ENCODE peak calls at places on chromosomes 13 and 19, in eight cellular contexts. One of them, this sample, is unnamed. For H3K4me1, the result is how much of the 10 kb centered on the place peaks cover.

GRCh38 chr13:71879129-71879535 is 12.1 kb upstream of the DACH1 start:
- DNase-seq in thoracic aorta: no peak
- DNase-seq in iPS DF 6.9: no peak
- DNase-seq in IMR-90: peak
- DNase-seq in BE2C: peak
- DNase-seq in stomach: no peak
- DNase-seq in fibroblast of lung: peak
- DNase-seq in mucosa of descending colon: no peak
- DNase-seq in this sample: peak

GRCh38 chr19:12217332-12217731 is 54.4 kb downstream of the ZNF136 start:
- DNase-seq in thoracic aorta: no peak
- DNase-seq in IMR-90: no peak
- DNase-seq in iPS DF 6.9: no peak
- DNase-seq in fibroblast of lung: no peak
- DNase-seq in BE2C: no peak
- DNase-seq in mucosa of descending colon: no peak
- DNase-seq in stomach: no peak
- DNase-seq in this sample: no peak

GRCh38 chr19:3879656-3880055 is 829 bp upstream of the ATCAY start:
- DNase-seq in thoracic aorta: no peak
- DNase-seq in stomach: no peak
- DNase-seq in mucosa of descending colon: no peak
- DNase-seq in fibroblast of lung: no peak
- DNase-seq in BE2C: no peak
- DNase-seq in iPS DF 6.9: no peak
- DNase-seq in IMR-90: no peak
- DNase-seq in this sample: no peak

GRCh38 chr19:13008926-13009787 is 13.9 kb downstream of the NFIX start:
- DNase-seq in fibroblast of lung: no peak
- DNase-seq in mucosa of descending colon: no peak
- DNase-seq in IMR-90: no peak
- DNase-seq in iPS DF 6.9: no peak
- DNase-seq in BE2C: no peak
- DNase-seq in thoracic aorta: no peak
- DNase-seq in stomach: no peak
- DNase-seq in this sample: peak

GRCh38 chr19:10491472-10492047 is 11.6 kb downstream of the KEAP1 start:
- DNase-seq in fibroblast of lung: no peak
- DNase-seq in stomach: no peak
- DNase-seq in thoracic aorta: no peak
- DNase-seq in IMR-90: no peak
- DNase-seq in iPS DF 6.9: no peak
- DNase-seq in BE2C: no peak
- DNase-seq in mucosa of descending colon: no peak
- DNase-seq in this sample: no peak

GRCh38 chr13:24681930-24682329 is 1.7 kb downstream of the ATP12A start:
- DNase-seq in IMR-90: no peak
- DNase-seq in stomach: no peak
- DNase-seq in thoracic aorta: no peak
- DNase-seq in BE2C: no peak
- DNase-seq in iPS DF 6.9: no peak
- DNase-seq in fibroblast of lung: no peak
- DNase-seq in mucosa of descending colon: no peak
- DNase-seq in this sample: no peak

GRCh38 chr13:20940083-20940482 is 37.5 kb upstream of the XPO4 start:
- DNase-seq in mucosa of descending colon: no peak
- DNase-seq in iPS DF 6.9: no peak
- DNase-seq in stomach: no peak
- DNase-seq in fibroblast of lung: peak
- DNase-seq in BE2C: no peak
- DNase-seq in thoracic aorta: no peak
- DNase-seq in IMR-90: peak
- DNase-seq in this sample: no peak

GRCh38 chr13:79681069-79681468 is 200.1 kb downstream of the NDFIP2 start:
- DNase-seq in fibroblast of lung: no peak
- DNase-seq in iPS DF 6.9: no peak
- DNase-seq in BE2C: no peak
- DNase-seq in stomach: no peak
- DNase-seq in IMR-90: no peak
- DNase-seq in mucosa of descending colon: no peak
- DNase-seq in thoracic aorta: no peak
- DNase-seq in this sample: no peak

GRCh38 chr13:113962975-113963374 is 10.9 kb downstream of the C13orf46 start:
- DNase-seq in BE2C: peak
- DNase-seq in iPS DF 6.9: no peak
- DNase-seq in fibroblast of lung: no peak
- DNase-seq in thoracic aorta: no peak
- DNase-seq in IMR-90: no peak
- DNase-seq in mucosa of descending colon: peak
- DNase-seq in stomach: no peak
- DNase-seq in this sample: no peak

GRCh38 chr13:92941167-92941566 is 285.4 kb upstream of the GPC6 start:
- DNase-seq in mucosa of descending colon: no peak
- DNase-seq in iPS DF 6.9: no peak
- DNase-seq in stomach: no peak
- DNase-seq in IMR-90: no peak
- DNase-seq in thoracic aorta: no peak
- DNase-seq in BE2C: no peak
- DNase-seq in fibroblast of lung: no peak
- DNase-seq in this sample: no peak

GRCh38 chr13:83883061-83883523 is 818 bp upstream of the SLITRK1 start:
- DNase-seq in mucosa of descending colon: no peak
- DNase-seq in iPS DF 6.9: no peak
- DNase-seq in BE2C: no peak
- DNase-seq in thoracic aorta: no peak
- DNase-seq in stomach: no peak
- DNase-seq in IMR-90: no peak
- DNase-seq in fibroblast of lung: no peak
- DNase-seq in this sample: peak
- H3K4me3 ChIP-seq in mucosa of descending colon: no peak
- H3K4me3 ChIP-seq in iPS DF 6.9: peak
- H3K4me3 ChIP-seq in BE2C: peak
- H3K4me3 ChIP-seq in thoracic aorta: no peak
- H3K4me3 ChIP-seq in stomach: no peak
- H3K4me3 ChIP-seq in IMR-90: no peak
- H3K4me3 ChIP-seq in fibroblast of lung: peak
- H3K4me3 ChIP-seq in this sample: peak

GRCh38 chr13:91112191-91112579 is 235.3 kb upstream of the MIR17HG start:
- DNase-seq in mucosa of descending colon: no peak
- DNase-seq in thoracic aorta: no peak
- DNase-seq in IMR-90: no peak
- DNase-seq in fibroblast of lung: no peak
- DNase-seq in stomach: no peak
- DNase-seq in BE2C: no peak
- DNase-seq in iPS DF 6.9: no peak
- DNase-seq in this sample: no peak
- H3K4me1 ChIP-seq in mucosa of descending colon: under half
- H3K4me1 ChIP-seq in thoracic aorta: under half
- H3K4me1 ChIP-seq in IMR-90: under half
- H3K4me1 ChIP-seq in fibroblast of lung: under half
- H3K4me1 ChIP-seq in stomach: under half
- H3K4me1 ChIP-seq in BE2C: under half
- H3K4me1 ChIP-seq in iPS DF 6.9: under half
- H3K4me1 ChIP-seq in this sample: under half

GRCh38 chr19:48530044-48530720 is 18.5 kb upstream of the LMTK3 start:
- DNase-seq in iPS DF 6.9: no peak
- DNase-seq in fibroblast of lung: no peak
- DNase-seq in mucosa of descending colon: no peak
- DNase-seq in stomach: no peak
- DNase-seq in BE2C: no peak
- DNase-seq in IMR-90: no peak
- DNase-seq in thoracic aorta: no peak
- DNase-seq in this sample: no peak
- H3K4me3 ChIP-seq in iPS DF 6.9: no peak
- H3K4me3 ChIP-seq in fibroblast of lung: no peak
- H3K4me3 ChIP-seq in mucosa of descending colon: no peak
- H3K4me3 ChIP-seq in stomach: no peak
- H3K4me3 ChIP-seq in BE2C: peak
- H3K4me3 ChIP-seq in IMR-90: no peak
- H3K4me3 ChIP-seq in thoracic aorta: no peak
- H3K4me3 ChIP-seq in this sample: no peak

GRCh38 chr13:40582531-40582930 is 83.9 kb downstream of the FOXO1 start:
- DNase-seq in iPS DF 6.9: no peak
- DNase-seq in mucosa of descending colon: no peak
- DNase-seq in stomach: no peak
- DNase-seq in fibroblast of lung: no peak
- DNase-seq in thoracic aorta: no peak
- DNase-seq in IMR-90: no peak
- DNase-seq in BE2C: no peak
- DNase-seq in this sample: no peak

GRCh38 chr13:40583738-40584137 is 82.7 kb downstream of the FOXO1 start:
- DNase-seq in iPS DF 6.9: no peak
- DNase-seq in fibroblast of lung: no peak
- DNase-seq in mucosa of descending colon: no peak
- DNase-seq in stomach: no peak
- DNase-seq in IMR-90: no peak
- DNase-seq in BE2C: no peak
- DNase-seq in thoracic aorta: no peak
- DNase-seq in this sample: no peak

GRCh38 chr13:40588101-40588500 is 78.3 kb downstream of the FOXO1 start:
- DNase-seq in stomach: no peak
- DNase-seq in BE2C: no peak
- DNase-seq in mucosa of descending colon: no peak
- DNase-seq in iPS DF 6.9: no peak
- DNase-seq in thoracic aorta: no peak
- DNase-seq in IMR-90: no peak
- DNase-seq in fibroblast of lung: no peak
- DNase-seq in this sample: no peak

GRCh38 chr13:40586886-40587285 is 79.6 kb downstream of the FOXO1 start:
- DNase-seq in stomach: no peak
- DNase-seq in BE2C: no peak
- DNase-seq in IMR-90: no peak
- DNase-seq in thoracic aorta: no peak
- DNase-seq in iPS DF 6.9: no peak
- DNase-seq in mucosa of descending colon: no peak
- DNase-seq in fibroblast of lung: peak
- DNase-seq in this sample: no peak

DNA sequence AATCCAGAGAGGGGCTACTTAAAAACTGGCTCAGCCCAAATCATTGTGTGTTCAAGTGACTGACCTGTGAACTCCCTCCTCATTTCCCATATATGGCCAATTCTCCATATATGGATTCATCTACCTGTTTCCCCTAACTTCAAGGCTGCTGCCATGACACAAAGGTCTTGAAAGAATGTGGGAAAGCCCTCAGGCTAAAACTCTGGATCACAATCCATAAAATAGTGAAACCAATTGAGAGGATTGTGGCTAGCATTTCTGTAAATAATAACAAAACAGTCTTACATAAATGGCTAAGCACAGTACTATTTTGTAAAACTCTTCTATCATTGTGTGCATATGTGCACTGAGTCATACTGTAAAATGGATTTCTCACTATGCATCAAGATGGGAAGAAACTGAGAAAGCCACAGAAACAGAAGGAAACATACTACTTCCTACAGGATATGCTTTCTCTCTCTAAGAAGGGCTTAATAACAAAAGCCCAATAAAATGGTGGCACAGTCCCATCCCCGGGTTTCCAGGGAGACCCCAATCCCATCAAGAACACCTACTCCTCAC is 80.5 kb downstream of the FOXO1 start:
- DNase-seq in mucosa of descending colon: no peak
- DNase-seq in thoracic aorta: no peak
- DNase-seq in BE2C: no peak
- DNase-seq in iPS DF 6.9: no peak
- DNase-seq in fibroblast of lung: peak
- DNase-seq in IMR-90: no peak
- DNase-seq in stomach: no peak
- DNase-seq in this sample: no peak
- H3K4me1 ChIP-seq in mucosa of descending colon: under half
- H3K4me1 ChIP-seq in thoracic aorta: half or more
- H3K4me1 ChIP-seq in BE2C: under half
- H3K4me1 ChIP-seq in iPS DF 6.9: under half
- H3K4me1 ChIP-seq in fibroblast of lung: under half
- H3K4me1 ChIP-seq in IMR-90: under half
- H3K4me1 ChIP-seq in stomach: half or more
- H3K4me1 ChIP-seq in this sample: under half

DNA sequence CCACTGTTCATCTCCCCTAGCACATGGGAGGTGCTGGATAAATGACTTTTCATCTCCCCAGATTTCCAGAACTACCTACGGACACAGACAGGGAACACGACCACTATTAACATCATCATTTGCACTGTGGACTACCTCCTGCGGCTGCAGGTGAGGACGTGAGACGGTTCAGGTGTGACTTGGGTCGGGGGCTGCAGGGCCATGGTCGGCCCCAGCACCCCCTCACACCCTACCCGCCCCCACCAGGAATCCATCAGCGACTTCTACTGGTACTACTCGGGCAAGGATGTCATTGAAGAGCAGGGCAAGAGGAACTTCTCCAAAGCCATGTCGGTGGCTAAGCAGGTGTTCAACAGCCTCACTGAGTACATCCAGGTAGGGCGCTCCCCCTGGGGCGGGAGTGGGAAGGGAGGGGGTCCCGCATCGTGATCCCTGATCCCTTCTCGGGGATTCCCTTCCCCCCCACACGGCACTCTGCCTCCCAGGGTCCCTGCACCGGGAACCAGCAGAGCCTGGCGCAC is 74.4 kb downstream of the MAP4K1 start:
- DNase-seq in fibroblast of lung: no peak
- DNase-seq in IMR-90: no peak
- DNase-seq in mucosa of descending colon: peak
- DNase-seq in stomach: no peak
- DNase-seq in iPS DF 6.9: no peak
- DNase-seq in thoracic aorta: no peak
- DNase-seq in BE2C: no peak
- DNase-seq in this sample: no peak
- H3K4me3 ChIP-seq in fibroblast of lung: no peak
- H3K4me3 ChIP-seq in IMR-90: peak
- H3K4me3 ChIP-seq in mucosa of descending colon: no peak
- H3K4me3 ChIP-seq in stomach: no peak
- H3K4me3 ChIP-seq in iPS DF 6.9: no peak
- H3K4me3 ChIP-seq in thoracic aorta: no peak
- H3K4me3 ChIP-seq in BE2C: peak
- H3K4me3 ChIP-seq in this sample: no peak